ENCODE peak calls at places on chromosomes 12 and 14, in seven cellular contexts. T is K562, I is HCT116, M is H1, W is SK-N-SH, D is GM12878, P is HepG2. S is an unnamed sample.

GRCh38 chr14:71403673-71404072 is 496.4 kb downstream of the PCNX1 start:
- DNase-seq in P (peak; percentile 39), T (no peak), D (peak; percentile 42), W (peak; percentile 47), M (no peak), I (peak; percentile 2), S (peak; percentile 76)

GRCh38 chr12:95385246-95385645 is 88.7 kb upstream of the METAP2 start:
- DNase-seq in D (no peak), I (no peak), T (no peak), W (no peak), P (no peak), M (no peak), S (peak; percentile 79)

GRCh38 chr14:64720190-64720589 is 16.0 kb downstream of the PLEKHG3 start:
- DNase-seq in I (peak; percentile 93), T (no peak), W (no peak), D (no peak), P (peak; percentile 67), M (no peak), S (peak; percentile 86)

GRCh38 chr12:84658877-84659276 is 253.7 kb downstream of the SLC6A15 start:
- DNase-seq in D (no peak), W (no peak), P (no peak), T (no peak), I (no peak), M (no peak), S (no peak)

GRCh38 chr14:66920196-66920595 is 269.0 kb upstream of the GARIN2 start:
- DNase-seq in M (no peak), T (no peak), D (no peak), P (peak; percentile 12), I (no peak), W (no peak), S (no peak)

GRCh38 chr14:81388236-81388801 is 11.8 kb downstream of the STON2 start:
- DNase-seq in P (no peak), T (no peak), D (no peak), M (no peak), W (no peak), I (no peak), S (no peak)

GRCh38 chr12:118986043-118986442 is 4.7 kb downstream of the SRRM4 start:
- DNase-seq in W (no peak), I (no peak), M (no peak), P (no peak), T (no peak), D (no peak), S (no peak)

GRCh38 chr12:118102070-118102469 is 1.7 kb downstream of the VSIG10 start:
- DNase-seq in T (no peak), I (peak; percentile 46), P (peak; percentile 39), M (no peak), W (no peak), D (no peak), S (peak; percentile 64)

GRCh38 chr12:54141534-54142475 is 47.0 kb downstream of the SMUG1 start:
- DNase-seq in D (no peak), M (no peak), T (no peak), P (no peak), W (no peak), I (no peak), S (no peak)

GRCh38 chr14:63192085-63192484 is 12.2 kb upstream of the RHOJ start:
- DNase-seq in D (no peak), T (no peak), W (no peak), P (no peak), I (no peak), M (no peak), S (no peak)

GRCh38 chr12:93944196-93944595 is 204.2 kb upstream of the PLXNC1 start:
- DNase-seq in D (no peak), M (no peak), P (no peak), I (no peak), T (no peak), W (no peak), S (no peak)

GRCh38 chr12:71469235-71469873 is 29.8 kb downstream of the LGR5 start:
- DNase-seq in M (no peak), I (peak; percentile 44), T (peak; percentile 39), P (peak; percentile 55), D (no peak), W (no peak), S (no peak)

GRCh38 chr12:69123909-69124638 is 115.3 kb upstream of the CPSF6 start:
- DNase-seq in M (no peak), T (no peak), D (no peak), I (no peak), P (no peak), W (no peak), S (no peak)

GRCh38 chr14:32611752-32612151 is 282.7 kb downstream of the AKAP6 start:
- DNase-seq in I (no peak), M (no peak), W (no peak), T (no peak), D (no peak), P (no peak), S (no peak)

GRCh38 chr12:117596968-117597367 is 235.5 kb upstream of the NOS1 start:
- DNase-seq in D (no peak), W (no peak), I (no peak), M (no peak), T (no peak), P (no peak), S (no peak)

GRCh38 chr14:105281354-105282097 is 19.3 kb downstream of the BRF1 start:
- DNase-seq in I (no peak), P (peak; percentile 46), M (no peak), T (peak; percentile 44), W (peak; percentile 70), D (no peak), S (peak; percentile 66)

GRCh38 chr12:92021665-92022033 is 124.0 kb downstream of the BTG1 start:
- DNase-seq in T (no peak), I (no peak), W (peak; percentile 53), M (peak; percentile 47), D (no peak), P (no peak), S (no peak)

GRCh38 chr12:76024102-76024781 is 7.3 kb downstream of the PHLDA1 start:
- DNase-seq in D (no peak), M (no peak), W (no peak), T (no peak), I (no peak), P (no peak), S (no peak)

DNA sequence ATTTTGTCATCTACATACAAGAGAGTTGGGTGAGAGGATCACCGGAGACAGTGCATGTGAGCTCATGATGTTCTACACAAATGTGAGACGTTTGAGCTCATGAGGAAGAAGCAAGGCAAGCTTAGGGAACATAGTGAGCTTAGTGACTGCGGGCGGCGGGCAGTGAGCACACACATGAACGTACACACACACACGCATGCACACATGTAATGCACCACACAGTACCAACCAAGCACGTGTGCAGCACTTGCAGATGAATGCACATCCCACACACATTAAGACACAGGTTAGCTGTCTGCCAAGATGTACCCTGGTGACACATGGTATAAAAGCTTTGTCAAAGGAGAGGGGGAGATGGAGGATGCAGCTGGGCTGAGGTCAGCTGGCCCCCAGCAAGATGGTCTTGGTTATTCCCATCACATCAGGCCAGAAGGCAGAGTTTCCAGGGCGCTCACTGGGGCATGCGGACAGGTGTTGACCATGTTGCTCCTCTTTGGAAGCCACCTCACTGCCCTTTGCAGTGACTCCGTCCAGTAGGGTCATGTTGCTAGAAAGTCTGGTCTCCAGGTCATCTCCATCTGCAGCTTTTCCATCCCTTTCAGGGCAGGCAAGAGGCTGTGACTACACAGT is 8.7 kb upstream of the CACNA2D4 start:
- DNase-seq in P (no peak), I (no peak), D (no peak), T (no peak), W (peak; percentile 10), M (no peak), S (no peak)
- TF ChIP-seq JUND in P (no peak), I (no peak), D (no peak), T (no peak), W (no peak), M (no peak), S (no peak)

GRCh38 chr14:97401714-97402113 is 604.5 kb downstream of the VRK1 start:
- DNase-seq in T (no peak), M (no peak), D (no peak), I (no peak), P (no peak), W (no peak), S (no peak)
- TF ChIP-seq JUND in T (no peak), M (no peak), D (no peak), I (no peak), P (no peak), W (no peak), S (no peak)

GRCh38 chr12:131943876-131944275 is 5.9 kb upstream of the EP400 start:
- DNase-seq in T (no peak), I (no peak), M (no peak), W (no peak), P (no peak), D (no peak), S (no peak)
- TF ChIP-seq JUND in T (no peak), I (no peak), M (no peak), W (no peak), P (no peak), D (no peak), S (no peak)

DNA sequence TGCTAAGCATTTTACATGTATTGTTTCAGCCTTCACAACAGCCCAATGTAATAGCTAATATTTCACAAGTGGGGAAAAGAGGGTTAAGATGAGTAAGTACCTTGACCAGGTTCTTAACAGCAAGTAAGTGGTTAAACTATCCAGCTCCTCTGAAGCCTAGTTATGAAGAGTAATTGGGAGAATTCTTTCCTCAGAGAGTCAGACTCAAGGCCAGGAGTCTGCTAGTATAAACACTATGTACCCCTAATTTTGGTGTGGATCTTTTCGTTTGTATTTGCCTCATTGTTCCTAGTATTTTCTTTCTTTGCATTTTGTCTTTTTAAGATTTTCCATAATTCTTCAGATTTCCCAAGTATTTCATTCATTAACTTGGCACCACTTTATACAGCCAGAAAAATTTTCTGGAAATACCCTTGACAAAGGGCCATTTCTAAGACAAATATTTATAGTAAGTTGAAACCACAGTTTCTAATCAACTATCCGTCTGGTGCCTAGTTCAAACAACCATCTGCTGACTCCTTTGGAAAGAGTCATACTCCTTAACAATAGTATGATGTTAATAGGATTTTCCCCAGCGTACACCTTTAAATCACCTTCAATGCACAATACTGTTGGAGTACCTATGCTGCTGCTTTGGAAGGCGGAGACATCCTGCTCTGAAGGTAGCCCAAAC is 81.2 kb downstream of the SCAF11 start:
- DNase-seq in I (no peak), T (no peak), D (no peak), W (no peak), P (no peak), M (no peak), S (no peak)
- TF ChIP-seq JUND in I (no peak), T (no peak), D (no peak), W (no peak), P (no peak), M (no peak), S (no peak)

GRCh38 chr14:51056431-51056830 is 38.5 kb downstream of the TRIM9 start:
- DNase-seq in T (no peak), P (no peak), D (no peak), W (peak; percentile 8), I (no peak), M (no peak), S (no peak)
- TF ChIP-seq JUND in T (no peak), P (no peak), D (no peak), W (no peak), I (no peak), M (no peak), S (no peak)